ENCODE peak calls at places on chromosomes 12 and 14, in eight cellular contexts. Y is aorta; Q is HFFc6; N is ELF-1; U is stimulated activated CD4-positive, alpha-beta T cell treated with anti-CD3 and anti-CD28 coated beads, Interleukin-4, amount 100 ng/mL, for 48 hours; L is left ventricle myocardium superior; D is activated CD4-positive, alpha-beta T cell treated with anti-CD3 and anti-CD28 coated beads, Interleukin-2, amount 50 U/mL, for 24 hours; V is mesothelial cell of epicardium. E is an unnamed sample.

GRCh38 chr12:94930216-94930654 is 73.3 kb downstream of the NDUFA12 start:
- DNase-seq in V (no peak), D (no peak), Y (no peak), Q (no peak), U (no peak), L (no peak), N (no peak), E (no peak)

GRCh38 chr12:49190317-49190716 is 1.4 kb upstream of the TUBA1A start:
- DNase-seq in U (no peak), N (no peak), D (no peak), Y (no peak), V (no peak), Q (no peak), L (no peak), E (no peak)

GRCh38 chr12:57470970-57471656 is 8.6 kb downstream of the ARHGAP9 start:
- DNase-seq in Q (no peak), Y (no peak), N (no peak), L (no peak), D (no peak), V (no peak), U (no peak), E (no peak)

GRCh38 chr12:48780381-48781025 is 8.4 kb downstream of the ADCY6 start:
- DNase-seq in D (no peak), U (no peak), Q (no peak), L (peak), V (no peak), N (no peak), Y (no peak), E (no peak)

GRCh38 chr14:102484316-102484715 is 25.3 kb downstream of the ANKRD9 start:
- DNase-seq in Y (peak), D (no peak), U (no peak), N (no peak), L (no peak), V (no peak), Q (no peak), E (no peak)

GRCh38 chr12:40727774-40728483 is 35.7 kb downstream of the CNTN1 start:
- DNase-seq in N (peak), Y (no peak), D (no peak), V (no peak), Q (no peak), L (no peak), U (no peak), E (no peak)

GRCh38 chr14:58731465-58732330 is 93.9 kb downstream of the DACT1 start:
- DNase-seq in V (no peak), N (no peak), L (no peak), Q (peak), U (no peak), D (no peak), Y (no peak), E (peak)

GRCh38 chr12:93819048-93819491 is 141.9 kb downstream of the CRADD start:
- DNase-seq in V (no peak), Q (peak), N (no peak), U (no peak), D (no peak), L (peak), Y (no peak), E (peak)